ENCODE peak calls at places on chromosome 7, in four cellular contexts. One of them, this sample, is unnamed.

GRCh38 chr7:33852838-33853237 is 52.5 kb upstream of the BMPER start:
- DNase-seq in fibroblast of lung: no peak
- DNase-seq in HepG2: no peak
- DNase-seq in HEK293T: no peak
- DNase-seq in this sample: no peak

GRCh38 chr7:26694156-26694555 is 170.2 kb downstream of the SKAP2 start:
- DNase-seq in fibroblast of lung: no peak
- DNase-seq in HepG2: no peak
- DNase-seq in HEK293T: no peak
- DNase-seq in this sample: no peak

GRCh38 chr7:85023066-85023687 is 163.7 kb downstream of the SEMA3D start:
- DNase-seq in fibroblast of lung: peak
- DNase-seq in HepG2: peak
- DNase-seq in HEK293T: no peak
- DNase-seq in this sample: no peak

GRCh38 chr7:42739591-42739990 is 172.3 kb downstream of the C7orf25 start:
- DNase-seq in fibroblast of lung: no peak
- DNase-seq in HepG2: no peak
- DNase-seq in HEK293T: no peak
- DNase-seq in this sample: no peak

GRCh38 chr7:128362670-128363069 is 1.2 kb upstream of the PRRT4 start:
- DNase-seq in fibroblast of lung: peak
- DNase-seq in HepG2: no peak
- DNase-seq in HEK293T: no peak
- DNase-seq in this sample: no peak

GRCh38 chr7:39659356-39660013 is 36.1 kb downstream of the RALA start:
- DNase-seq in fibroblast of lung: peak
- DNase-seq in HepG2: no peak
- DNase-seq in HEK293T: no peak
- DNase-seq in this sample: no peak

GRCh38 chr7:128076216-128076821 is 45.1 kb upstream of the LRRC4 start:
- DNase-seq in fibroblast of lung: no peak
- DNase-seq in HepG2: no peak
- DNase-seq in HEK293T: no peak
- DNase-seq in this sample: no peak

GRCh38 chr7:128162666-128163065 is 78.4 kb upstream of the LEP start:
- DNase-seq in fibroblast of lung: no peak
- DNase-seq in HepG2: no peak
- DNase-seq in HEK293T: no peak
- DNase-seq in this sample: no peak

GRCh38 chr7:150949564-150949963 is 28.6 kb downstream of the KCNH2 start:
- DNase-seq in fibroblast of lung: no peak
- DNase-seq in HepG2: no peak
- DNase-seq in HEK293T: no peak
- DNase-seq in this sample: no peak

GRCh38 chr7:151585744-151586424 is 66.2 kb upstream of the RHEB start:
- DNase-seq in fibroblast of lung: peak
- DNase-seq in HepG2: no peak
- DNase-seq in HEK293T: no peak
- DNase-seq in this sample: no peak

GRCh38 chr7:36943591-36944430 is 219.5 kb upstream of the AOAH start:
- DNase-seq in fibroblast of lung: peak
- DNase-seq in HepG2: no peak
- DNase-seq in HEK293T: no peak
- DNase-seq in this sample: no peak

GRCh38 chr7:36283711-36284130 is 105.9 kb upstream of the ANLN start:
- DNase-seq in fibroblast of lung: no peak
- DNase-seq in HepG2: no peak
- DNase-seq in HEK293T: no peak
- DNase-seq in this sample: no peak

GRCh38 chr7:147567043-147567442 is 1023.5 kb upstream of the C7orf33 start:
- DNase-seq in fibroblast of lung: no peak
- DNase-seq in HepG2: no peak
- DNase-seq in HEK293T: no peak
- DNase-seq in this sample: no peak

GRCh38 chr7:91128574-91129348 is 135.5 kb upstream of the FZD1 start:
- DNase-seq in fibroblast of lung: peak
- DNase-seq in HepG2: no peak
- DNase-seq in HEK293T: peak
- DNase-seq in this sample: no peak

GRCh38 chr7:120841608-120842007 is 16.3 kb downstream of the TSPAN12 start:
- DNase-seq in fibroblast of lung: no peak
- DNase-seq in HepG2: no peak
- DNase-seq in HEK293T: no peak
- DNase-seq in this sample: no peak

GRCh38 chr7:3712841-3713240 is 411.8 kb downstream of the SDK1 start:
- DNase-seq in fibroblast of lung: no peak
- DNase-seq in HepG2: no peak
- DNase-seq in HEK293T: no peak
- DNase-seq in this sample: no peak

GRCh38 chr7:99562832-99563231 is 4.4 kb downstream of the ZNF655 start:
- DNase-seq in fibroblast of lung: peak
- DNase-seq in HepG2: peak
- DNase-seq in HEK293T: no peak
- DNase-seq in this sample: no peak

GRCh38 chr7:116097365-116098009 is 66.9 kb upstream of the TFEC start:
- DNase-seq in fibroblast of lung: peak
- DNase-seq in HepG2: peak
- DNase-seq in HEK293T: no peak
- DNase-seq in this sample: no peak

GRCh38 chr7:76209310-76209709 is 7.6 kb downstream of the SRRM3 start:
- DNase-seq in fibroblast of lung: no peak
- DNase-seq in HepG2: no peak
- DNase-seq in HEK293T: no peak
- DNase-seq in this sample: no peak

GRCh38 chr7:156473476-156474240 is 166.9 kb upstream of the RNF32 start:
- DNase-seq in fibroblast of lung: peak
- DNase-seq in HepG2: peak
- DNase-seq in HEK293T: peak
- DNase-seq in this sample: no peak

GRCh38 chr7:94332571-94332970 is 62.1 kb upstream of the COL1A2 start:
- DNase-seq in fibroblast of lung: peak
- DNase-seq in HepG2: no peak
- DNase-seq in HEK293T: no peak
- DNase-seq in this sample: no peak

GRCh38 chr7:16801111-16801542 is 3.7 kb downstream of the AGR2 start:
- DNase-seq in fibroblast of lung: peak
- DNase-seq in HepG2: peak
- DNase-seq in HEK293T: peak
- DNase-seq in this sample: no peak

GRCh38 chr7:134710854-134711624 is 64.4 kb downstream of the BPGM start:
- DNase-seq in fibroblast of lung: peak
- DNase-seq in HepG2: no peak
- DNase-seq in HEK293T: no peak
- DNase-seq in this sample: no peak

GRCh38 chr7:37921340-37921805 is 933 bp downstream of the EPDR1 start:
- DNase-seq in fibroblast of lung: peak
- DNase-seq in HepG2: peak
- DNase-seq in HEK293T: peak
- DNase-seq in this sample: no peak

GRCh38 chr7:2863461-2864066 is 19.5 kb upstream of the GNA12 start:
- DNase-seq in fibroblast of lung: peak
- DNase-seq in HepG2: peak
- DNase-seq in HEK293T: no peak
- DNase-seq in this sample: peak

GRCh38 chr7:151436446-151437162 is 3.3 kb downstream of the CRYGN start:
- DNase-seq in fibroblast of lung: no peak
- DNase-seq in HepG2: no peak
- DNase-seq in HEK293T: no peak
- DNase-seq in this sample: no peak

GRCh38 chr7:55339033-55339995 is 25.8 kb upstream of the LANCL2 start:
- DNase-seq in fibroblast of lung: no peak
- DNase-seq in HepG2: no peak
- DNase-seq in HEK293T: no peak
- DNase-seq in this sample: no peak

GRCh38 chr7:27238979-27239779 is 3.4 kb upstream of the EVX1 start:
- DNase-seq in fibroblast of lung: no peak
- DNase-seq in HepG2: no peak
- DNase-seq in HEK293T: no peak
- DNase-seq in this sample: no peak

GRCh38 chr7:129918922-129919321 is 33.8 kb downstream of the UBE2H start:
- DNase-seq in fibroblast of lung: no peak
- DNase-seq in HepG2: no peak
- DNase-seq in HEK293T: no peak
- DNase-seq in this sample: no peak

GRCh38 chr7:114922652-114923402 is 933 bp downstream of the MDFIC start:
- DNase-seq in fibroblast of lung: peak
- DNase-seq in HepG2: no peak
- DNase-seq in HEK293T: peak
- DNase-seq in this sample: peak

GRCh38 chr7:105623906-105624305 is 42.6 kb upstream of the EFCAB10 start:
- DNase-seq in fibroblast of lung: no peak
- DNase-seq in HepG2: no peak
- DNase-seq in HEK293T: no peak
- DNase-seq in this sample: no peak